ENCODE peak calls at places on chromosomes 13 and 19, in six cellular contexts. Y is SW 1271, R is NCI-H2081, E is NCI-H524, B is NCI-H1092, Q is cardiac fibroblast. S is an unnamed sample.

GRCh38 chr13:20728579-20729300 is 25.2 kb downstream of the IL17D start:
- DNase-seq in Y (no peak), R (no peak), E (no peak), B (no peak), Q (no peak), S (no peak)

GRCh38 chr13:112103971-112104872 is 37.3 kb downstream of the SOX1 start:
- DNase-seq in Y (no peak), R (no peak), E (no peak), B (no peak), Q (no peak), S (no peak)

GRCh38 chr13:113445791-113446487 is 7.3 kb downstream of the ADPRHL1 start:
- DNase-seq in Y (no peak), R (no peak), E (no peak), B (no peak), Q (no peak), S (peak)

GRCh38 chr19:18814063-18814462 is 17.7 kb upstream of the UPF1 start:
- DNase-seq in Y (no peak), R (no peak), E (no peak), B (no peak), Q (peak), S (no peak)

GRCh38 chr19:44686896-44687295 is 12.1 kb upstream of the CEACAM16 start:
- DNase-seq in Y (no peak), R (no peak), E (no peak), B (no peak), Q (no peak), S (no peak)

GRCh38 chr13:39269411-39269810 is 231.2 kb downstream of the NHLRC3 start:
- DNase-seq in Y (no peak), R (no peak), E (no peak), B (no peak), Q (no peak), S (no peak)

GRCh38 chr19:42285546-42285945 is 16.4 kb upstream of the PRR19 start:
- DNase-seq in Y (no peak), R (no peak), E (no peak), B (no peak), Q (no peak), S (no peak)

GRCh38 chr19:6752257-6753177 is 13.0 kb downstream of the TRIP10 start:
- DNase-seq in Y (no peak), R (no peak), E (no peak), B (no peak), Q (no peak), S (no peak)

GRCh38 chr13:100382787-100383186 is 205.8 kb downstream of the GGACT start:
- DNase-seq in Y (no peak), R (no peak), E (no peak), B (no peak), Q (peak), S (no peak)

GRCh38 chr13:38575427-38575826 is 111.5 kb upstream of the FREM2 start:
- DNase-seq in Y (no peak), R (no peak), E (no peak), B (no peak), Q (no peak), S (no peak)

S was measured in NCI-H345.